ENCODE peak calls at places on chromosomes 5 and 9, in four cellular contexts. One of them, this sample, is unnamed.

GRCh38 chr5:172553838-172554344 is 87.2 kb upstream of the NEURL1B start:
- DNase-seq in stimulated activated CD4-positive, alpha-beta T cell treated with anti-CD3 and anti-CD28 coated beads, Interleukin-12 subunit alpha, Interleukin-12 subunit beta, amount 100 ng/mL, for 4 hours: no peak
- DNase-seq in activated CD8-positive, alpha-beta memory T cell treated with anti-CD3 and anti-CD28 coated beads, Interleukin-2, amount 50 U/mL, for 4 hours: no peak
- DNase-seq in head of caudate nucleus: no peak
- DNase-seq in this sample: no peak

GRCh38 chr5:102453716-102454115 is 45.1 kb downstream of the SLCO6A1 start:
- DNase-seq in stimulated activated CD4-positive, alpha-beta T cell treated with anti-CD3 and anti-CD28 coated beads, Interleukin-12 subunit alpha, Interleukin-12 subunit beta, amount 100 ng/mL, for 4 hours: no peak
- DNase-seq in head of caudate nucleus: no peak
- DNase-seq in activated CD8-positive, alpha-beta memory T cell treated with anti-CD3 and anti-CD28 coated beads, Interleukin-2, amount 50 U/mL, for 4 hours: no peak
- DNase-seq in this sample: no peak

GRCh38 chr9:115264333-115264732 is 146.4 kb upstream of the TNC start:
- DNase-seq in activated CD8-positive, alpha-beta memory T cell treated with anti-CD3 and anti-CD28 coated beads, Interleukin-2, amount 50 U/mL, for 4 hours: no peak
- DNase-seq in head of caudate nucleus: no peak
- DNase-seq in stimulated activated CD4-positive, alpha-beta T cell treated with anti-CD3 and anti-CD28 coated beads, Interleukin-12 subunit alpha, Interleukin-12 subunit beta, amount 100 ng/mL, for 4 hours: no peak
- DNase-seq in this sample: no peak

GRCh38 chr9:135135171-135135926 is 47.9 kb downstream of the OLFM1 start:
- DNase-seq in stimulated activated CD4-positive, alpha-beta T cell treated with anti-CD3 and anti-CD28 coated beads, Interleukin-12 subunit alpha, Interleukin-12 subunit beta, amount 100 ng/mL, for 4 hours: no peak
- DNase-seq in activated CD8-positive, alpha-beta memory T cell treated with anti-CD3 and anti-CD28 coated beads, Interleukin-2, amount 50 U/mL, for 4 hours: no peak
- DNase-seq in head of caudate nucleus: no peak
- DNase-seq in this sample: no peak

GRCh38 chr5:58974083-58974482 is 391.2 kb downstream of the RAB3C start:
- DNase-seq in activated CD8-positive, alpha-beta memory T cell treated with anti-CD3 and anti-CD28 coated beads, Interleukin-2, amount 50 U/mL, for 4 hours: no peak
- DNase-seq in head of caudate nucleus: no peak
- DNase-seq in stimulated activated CD4-positive, alpha-beta T cell treated with anti-CD3 and anti-CD28 coated beads, Interleukin-12 subunit alpha, Interleukin-12 subunit beta, amount 100 ng/mL, for 4 hours: no peak
- DNase-seq in this sample: no peak

GRCh38 chr5:98771389-98772109 is 1.9 kb upstream of the RGMB start:
- DNase-seq in head of caudate nucleus: peak
- DNase-seq in activated CD8-positive, alpha-beta memory T cell treated with anti-CD3 and anti-CD28 coated beads, Interleukin-2, amount 50 U/mL, for 4 hours: peak
- DNase-seq in stimulated activated CD4-positive, alpha-beta T cell treated with anti-CD3 and anti-CD28 coated beads, Interleukin-12 subunit alpha, Interleukin-12 subunit beta, amount 100 ng/mL, for 4 hours: peak
- DNase-seq in this sample: peak

GRCh38 chr5:89309268-89309667 is 426.3 kb upstream of the MEF2C start:
- DNase-seq in head of caudate nucleus: no peak
- DNase-seq in stimulated activated CD4-positive, alpha-beta T cell treated with anti-CD3 and anti-CD28 coated beads, Interleukin-12 subunit alpha, Interleukin-12 subunit beta, amount 100 ng/mL, for 4 hours: no peak
- DNase-seq in activated CD8-positive, alpha-beta memory T cell treated with anti-CD3 and anti-CD28 coated beads, Interleukin-2, amount 50 U/mL, for 4 hours: no peak
- DNase-seq in this sample: no peak

GRCh38 chr5:169788168-169788567 is 151.1 kb downstream of the DOCK2 start:
- DNase-seq in activated CD8-positive, alpha-beta memory T cell treated with anti-CD3 and anti-CD28 coated beads, Interleukin-2, amount 50 U/mL, for 4 hours: no peak
- DNase-seq in stimulated activated CD4-positive, alpha-beta T cell treated with anti-CD3 and anti-CD28 coated beads, Interleukin-12 subunit alpha, Interleukin-12 subunit beta, amount 100 ng/mL, for 4 hours: no peak
- DNase-seq in head of caudate nucleus: no peak
- DNase-seq in this sample: no peak

GRCh38 chr5:29162297-29162696 is 2031.2 kb upstream of the CDH6 start:
- DNase-seq in stimulated activated CD4-positive, alpha-beta T cell treated with anti-CD3 and anti-CD28 coated beads, Interleukin-12 subunit alpha, Interleukin-12 subunit beta, amount 100 ng/mL, for 4 hours: no peak
- DNase-seq in activated CD8-positive, alpha-beta memory T cell treated with anti-CD3 and anti-CD28 coated beads, Interleukin-2, amount 50 U/mL, for 4 hours: no peak
- DNase-seq in head of caudate nucleus: no peak
- DNase-seq in this sample: no peak

GRCh38 chr5:143153332-143154119 is 250.0 kb downstream of the NR3C1 start:
- DNase-seq in activated CD8-positive, alpha-beta memory T cell treated with anti-CD3 and anti-CD28 coated beads, Interleukin-2, amount 50 U/mL, for 4 hours: no peak
- DNase-seq in stimulated activated CD4-positive, alpha-beta T cell treated with anti-CD3 and anti-CD28 coated beads, Interleukin-12 subunit alpha, Interleukin-12 subunit beta, amount 100 ng/mL, for 4 hours: no peak
- DNase-seq in head of caudate nucleus: no peak
- DNase-seq in this sample: no peak

GRCh38 chr9:137685035-137685885 is 66.5 kb downstream of the EHMT1 start:
- DNase-seq in activated CD8-positive, alpha-beta memory T cell treated with anti-CD3 and anti-CD28 coated beads, Interleukin-2, amount 50 U/mL, for 4 hours: no peak
- DNase-seq in stimulated activated CD4-positive, alpha-beta T cell treated with anti-CD3 and anti-CD28 coated beads, Interleukin-12 subunit alpha, Interleukin-12 subunit beta, amount 100 ng/mL, for 4 hours: no peak
- DNase-seq in head of caudate nucleus: no peak
- DNase-seq in this sample: no peak

GRCh38 chr5:88660326-88660946 is 222.5 kb downstream of the MEF2C start:
- DNase-seq in activated CD8-positive, alpha-beta memory T cell treated with anti-CD3 and anti-CD28 coated beads, Interleukin-2, amount 50 U/mL, for 4 hours: no peak
- DNase-seq in stimulated activated CD4-positive, alpha-beta T cell treated with anti-CD3 and anti-CD28 coated beads, Interleukin-12 subunit alpha, Interleukin-12 subunit beta, amount 100 ng/mL, for 4 hours: no peak
- DNase-seq in head of caudate nucleus: peak
- DNase-seq in this sample: peak

GRCh38 chr9:97362777-97363545 is 48.9 kb upstream of the TDRD7 start:
- DNase-seq in head of caudate nucleus: no peak
- DNase-seq in stimulated activated CD4-positive, alpha-beta T cell treated with anti-CD3 and anti-CD28 coated beads, Interleukin-12 subunit alpha, Interleukin-12 subunit beta, amount 100 ng/mL, for 4 hours: no peak
- DNase-seq in activated CD8-positive, alpha-beta memory T cell treated with anti-CD3 and anti-CD28 coated beads, Interleukin-2, amount 50 U/mL, for 4 hours: no peak
- DNase-seq in this sample: no peak

GRCh38 chr9:126327016-126327749 is 554 bp downstream of the MVB12B start:
- DNase-seq in stimulated activated CD4-positive, alpha-beta T cell treated with anti-CD3 and anti-CD28 coated beads, Interleukin-12 subunit alpha, Interleukin-12 subunit beta, amount 100 ng/mL, for 4 hours: peak
- DNase-seq in head of caudate nucleus: no peak
- DNase-seq in activated CD8-positive, alpha-beta memory T cell treated with anti-CD3 and anti-CD28 coated beads, Interleukin-2, amount 50 U/mL, for 4 hours: peak
- DNase-seq in this sample: peak

GRCh38 chr5:96537386-96537785 is 104.3 kb upstream of the PCSK1 start:
- DNase-seq in activated CD8-positive, alpha-beta memory T cell treated with anti-CD3 and anti-CD28 coated beads, Interleukin-2, amount 50 U/mL, for 4 hours: no peak
- DNase-seq in stimulated activated CD4-positive, alpha-beta T cell treated with anti-CD3 and anti-CD28 coated beads, Interleukin-12 subunit alpha, Interleukin-12 subunit beta, amount 100 ng/mL, for 4 hours: no peak
- DNase-seq in head of caudate nucleus: no peak
- DNase-seq in this sample: peak

GRCh38 chr9:137441289-137441934 is at the start of gene ENTPD8:
- DNase-seq in activated CD8-positive, alpha-beta memory T cell treated with anti-CD3 and anti-CD28 coated beads, Interleukin-2, amount 50 U/mL, for 4 hours: peak
- DNase-seq in head of caudate nucleus: no peak
- DNase-seq in stimulated activated CD4-positive, alpha-beta T cell treated with anti-CD3 and anti-CD28 coated beads, Interleukin-12 subunit alpha, Interleukin-12 subunit beta, amount 100 ng/mL, for 4 hours: no peak
- DNase-seq in this sample: no peak